ENCODE peak calls at places on chromosomes 1 and 21, in nine cellular contexts. F, G, B, O, M, Q, Y, P and L are unnamed samples.
A peak's percentile ranks its signal among the peaks of the same experiment; 100 is the strongest.

GRCh38 chr1:45329445-45329844 is 2.8 kb downstream of the HPDL start:
- DNase-seq in F (peak; percentile 81), G (no peak), B (no peak), O (no peak), M (no peak), Q (peak; percentile 21), Y (no peak), P (no peak), L (no peak)

GRCh38 chr1:2311184-2312032 is 79.9 kb downstream of the MORN1 start:
- DNase-seq in F (peak; percentile 45), G (peak; percentile 55), B (no peak), O (no peak), M (peak; percentile 71), Q (peak; percentile 86), Y (peak; percentile 62), P (peak; percentile 48), L (peak; percentile 67)

GRCh38 chr1:32774950-32775634 is 42.1 kb downstream of the YARS1 start:
- DNase-seq in F (no peak), G (peak; percentile 63), B (peak; percentile 70), O (no peak), M (no peak), Q (no peak), Y (peak; percentile 80), P (peak; percentile 66), L (no peak)

GRCh38 chr1:156281281-156282142 is 1.1 kb downstream of the SMG5 start:
- DNase-seq in F (no peak), G (peak; percentile 57), B (peak; percentile 36), O (no peak), M (peak; percentile 86), Q (peak; percentile 30), Y (peak; percentile 17), P (peak; percentile 35), L (no peak)

GRCh38 chr1:244207042-244207934 is 156.2 kb downstream of the ZBTB18 start:
- DNase-seq in F (no peak), G (peak; percentile 38), B (no peak), O (peak; percentile 51), M (no peak), Q (no peak), Y (peak; percentile 64), P (peak; percentile 73), L (no peak)

GRCh38 chr1:15923241-15923640 is 52.7 kb downstream of the ZBTB17 start:
- DNase-seq in F (peak; percentile 82), G (peak; percentile 45), B (no peak), O (no peak), M (no peak), Q (no peak), Y (peak; percentile 71), P (peak; percentile 53), L (no peak)

GRCh38 chr21:25983745-25984144 is 186.8 kb downstream of the APP start:
- DNase-seq in F (no peak), G (no peak), B (peak; percentile 46), O (no peak), M (no peak), Q (no peak), Y (no peak), P (no peak), L (no peak)

GRCh38 chr21:36551731-36552457 is 72.0 kb upstream of the CLDN14 start:
- DNase-seq in F (no peak), G (peak; percentile 93), B (no peak), O (peak; percentile 26), M (no peak), Q (no peak), Y (peak; percentile 31), P (peak; percentile 94), L (no peak)

GRCh38 chr1:59151387-59151761 is 145.5 kb upstream of the FGGY start:
- DNase-seq in F (no peak), G (no peak), B (no peak), O (no peak), M (no peak), Q (no peak), Y (no peak), P (no peak), L (no peak)

GRCh38 chr1:239112536-239112935 is 273.8 kb upstream of the CHRM3 start:
- DNase-seq in F (no peak), G (no peak), B (no peak), O (no peak), M (no peak), Q (no peak), Y (no peak), P (no peak), L (no peak)

GRCh38 chr1:239112092-239112491 is 274.3 kb upstream of the CHRM3 start:
- DNase-seq in F (no peak), G (no peak), B (no peak), O (no peak), M (no peak), Q (no peak), Y (no peak), P (no peak), L (no peak)

GRCh38 chr1:239107676-239108075 is 278.7 kb upstream of the CHRM3 start:
- DNase-seq in F (no peak), G (no peak), B (no peak), O (no peak), M (no peak), Q (no peak), Y (no peak), P (no peak), L (no peak)
- TF ChIP-seq CTCF in F (no peak), G (no peak), B (no peak), O (no peak), M (no peak), Q (no peak), Y (no peak), P (no peak), L (no peak)

DNA sequence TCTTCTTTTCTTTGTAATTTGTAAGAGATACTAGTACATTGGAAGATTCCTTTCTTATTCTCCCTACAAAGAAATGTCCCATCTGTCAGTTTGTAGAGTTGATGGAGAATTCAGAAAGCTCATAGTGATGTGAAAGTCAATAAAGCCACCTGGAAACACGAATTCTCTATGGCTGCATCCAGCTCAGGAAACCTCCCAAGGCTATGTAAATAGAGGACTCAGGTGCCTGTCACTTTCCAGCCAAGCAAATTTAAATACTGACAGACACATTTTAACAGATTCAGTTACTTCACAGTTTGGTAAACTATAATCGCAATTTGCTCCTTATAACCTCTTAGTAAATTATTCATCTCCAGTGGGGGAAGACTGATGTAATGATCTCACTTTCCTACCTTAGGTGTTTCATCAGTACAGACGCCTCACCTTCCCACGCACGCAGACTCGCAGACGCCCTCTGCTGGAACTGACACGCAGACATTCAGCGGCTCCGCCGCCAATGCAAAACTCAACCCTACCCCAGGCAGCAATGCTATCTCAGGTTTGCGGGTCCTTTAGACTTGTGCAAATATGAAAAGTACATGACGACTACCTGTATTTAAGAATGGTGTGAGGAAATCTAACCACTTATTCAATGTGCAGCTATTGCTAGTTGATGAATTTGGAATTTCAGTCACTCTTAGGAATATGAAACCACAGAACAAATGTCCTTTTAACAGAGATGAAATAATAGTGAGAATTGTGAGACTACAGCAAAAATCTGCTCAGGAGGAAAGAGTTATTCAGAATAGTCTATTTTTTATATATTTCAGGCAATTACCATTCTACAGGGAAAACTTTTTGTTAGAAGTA is 60.6 kb downstream of the PTPRC start:
- DNase-seq in F (peak; percentile 87), G (peak; percentile 35), B (no peak), O (no peak), M (peak; percentile 66), Q (peak; percentile 70), Y (peak; percentile 35), P (peak; percentile 33), L (peak; percentile 72)
- TF ChIP-seq CTCF in F (peak; percentile 79), G (peak; percentile 83), B (peak; percentile 34), O (peak; percentile 85), M (peak; percentile 92), Q (peak; percentile 92), Y (peak; percentile 93), P (peak; percentile 82), L (peak; percentile 79)

DNA sequence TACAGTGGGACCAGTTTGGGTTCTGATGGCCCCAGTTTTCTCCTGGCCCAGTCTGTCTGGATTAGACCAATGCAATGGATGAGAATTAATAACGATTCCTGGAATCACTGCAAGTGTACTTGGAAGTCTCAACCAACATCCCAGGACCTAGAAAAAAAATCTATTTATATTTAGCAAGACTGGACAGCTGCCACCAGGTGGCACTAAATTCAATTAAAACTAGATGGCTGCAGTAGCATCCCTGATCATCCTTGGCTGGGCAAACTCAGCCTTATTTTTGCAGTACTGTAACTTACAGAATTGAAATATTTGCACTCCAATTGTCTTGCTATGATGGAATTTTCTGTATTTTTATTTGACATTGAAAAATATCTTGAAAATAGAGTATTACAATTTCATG is 165.7 kb downstream of the NCAM2 start:
- DNase-seq in F (peak; percentile 23), G (peak; percentile 80), B (peak; percentile 50), O (peak; percentile 52), M (peak; percentile 78), Q (peak; percentile 82), Y (peak; percentile 86), P (peak; percentile 76), L (peak; percentile 53)
- TF ChIP-seq CTCF in F (peak; percentile 62), G (peak; percentile 60), B (peak; percentile 80), O (peak; percentile 62), M (peak; percentile 56), Q (peak; percentile 79), Y (peak; percentile 55), P (peak; percentile 70), L (peak; percentile 85)

DNA sequence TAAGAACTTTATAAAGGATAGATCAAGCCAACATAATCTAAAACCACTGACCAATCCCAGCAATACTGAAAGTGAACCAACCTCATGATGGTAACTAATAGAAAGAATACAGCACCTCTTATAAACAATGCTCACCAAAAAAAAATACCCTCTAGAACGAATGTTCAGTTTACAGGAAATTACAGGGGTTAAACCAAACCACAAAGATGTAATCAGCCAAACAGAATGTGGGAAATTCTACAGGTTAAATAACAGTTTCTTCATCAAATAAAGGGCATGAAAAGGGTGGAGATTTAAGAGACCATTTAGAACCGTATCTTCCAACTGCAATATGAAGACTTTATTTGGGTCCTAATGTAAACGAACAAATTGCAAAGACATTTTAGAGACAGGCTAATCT is 30.4 kb downstream of the ARID4B start:
- DNase-seq in F (no peak), G (peak; percentile 24), B (no peak), O (no peak), M (no peak), Q (no peak), Y (peak; percentile 69), P (no peak), L (no peak)
- TF ChIP-seq CTCF in F (no peak), G (no peak), B (no peak), O (no peak), M (no peak), Q (no peak), Y (no peak), P (no peak), L (no peak)

GRCh38 chr1:229430761-229431269 is 3.1 kb downstream of the ACTA1 start:
- DNase-seq in F (no peak), G (peak; percentile 38), B (no peak), O (no peak), M (peak; percentile 90), Q (peak; percentile 92), Y (peak; percentile 53), P (peak; percentile 33), L (peak; percentile 84)
- TF ChIP-seq CTCF in F (no peak), G (no peak), B (no peak), O (peak; percentile 6), M (peak; percentile 9), Q (no peak), Y (peak; percentile 10), P (no peak), L (no peak)

GRCh38 chr1:73839922-73840321 is 358.1 kb downstream of the LRRIQ3 start:
- DNase-seq in F (no peak), G (peak; percentile 11), B (no peak), O (no peak), M (peak; percentile 41), Q (peak; percentile 20), Y (peak; percentile 4), P (peak; percentile 20), L (peak; percentile 30)
- TF ChIP-seq CTCF in F (peak; percentile 31), G (peak; percentile 29), B (peak; percentile 64), O (peak; percentile 45), M (peak; percentile 16), Q (peak; percentile 69), Y (peak; percentile 21), P (peak; percentile 45), L (peak; percentile 71)